ENCODE peak calls at places on chromosomes 13 and 19, in five cellular contexts. One of them, this sample, is unnamed.

GRCh38 chr19:10929402-10929794 is 787 bp downstream of the TIMM29 start:
- DNase-seq in stimulated activated CD4-positive, alpha-beta T cell treated with anti-CD3 and anti-CD28 coated beads, Interleukin-4, amount 100 ng/mL, for 24 hours: no peak
- DNase-seq in astrocyte of the hippocampus: no peak
- DNase-seq in activated T-helper 9 cell treated with anti-CD3 and anti-CD28 coated beads, Interleukin-2, amount 50 U/mL, for 16 hours: no peak
- DNase-seq in activated CD4-positive, alpha-beta T cell treated with anti-CD3 and anti-CD28 coated beads, Interleukin-2, amount 50 U/mL, for 24 hours: no peak
- DNase-seq in this sample: no peak

GRCh38 chr13:99258210-99258860 is at the start of gene GPR18:
- DNase-seq in stimulated activated CD4-positive, alpha-beta T cell treated with anti-CD3 and anti-CD28 coated beads, Interleukin-4, amount 100 ng/mL, for 24 hours: peak
- DNase-seq in astrocyte of the hippocampus: no peak
- DNase-seq in activated T-helper 9 cell treated with anti-CD3 and anti-CD28 coated beads, Interleukin-2, amount 50 U/mL, for 16 hours: no peak
- DNase-seq in activated CD4-positive, alpha-beta T cell treated with anti-CD3 and anti-CD28 coated beads, Interleukin-2, amount 50 U/mL, for 24 hours: no peak
- DNase-seq in this sample: peak

GRCh38 chr13:106133025-106133424 is 402.4 kb downstream of the EFNB2 start:
- DNase-seq in stimulated activated CD4-positive, alpha-beta T cell treated with anti-CD3 and anti-CD28 coated beads, Interleukin-4, amount 100 ng/mL, for 24 hours: no peak
- DNase-seq in astrocyte of the hippocampus: peak
- DNase-seq in activated T-helper 9 cell treated with anti-CD3 and anti-CD28 coated beads, Interleukin-2, amount 50 U/mL, for 16 hours: no peak
- DNase-seq in activated CD4-positive, alpha-beta T cell treated with anti-CD3 and anti-CD28 coated beads, Interleukin-2, amount 50 U/mL, for 24 hours: no peak
- DNase-seq in this sample: no peak

GRCh38 chr13:46633416-46633815 is 80.4 kb downstream of the LRCH1 start:
- DNase-seq in stimulated activated CD4-positive, alpha-beta T cell treated with anti-CD3 and anti-CD28 coated beads, Interleukin-4, amount 100 ng/mL, for 24 hours: no peak
- DNase-seq in astrocyte of the hippocampus: peak
- DNase-seq in activated T-helper 9 cell treated with anti-CD3 and anti-CD28 coated beads, Interleukin-2, amount 50 U/mL, for 16 hours: no peak
- DNase-seq in activated CD4-positive, alpha-beta T cell treated with anti-CD3 and anti-CD28 coated beads, Interleukin-2, amount 50 U/mL, for 24 hours: no peak
- DNase-seq in this sample: no peak

GRCh38 chr19:39509233-39509632 is 5.7 kb upstream of the SELENOV start:
- DNase-seq in stimulated activated CD4-positive, alpha-beta T cell treated with anti-CD3 and anti-CD28 coated beads, Interleukin-4, amount 100 ng/mL, for 24 hours: no peak
- DNase-seq in astrocyte of the hippocampus: no peak
- DNase-seq in activated T-helper 9 cell treated with anti-CD3 and anti-CD28 coated beads, Interleukin-2, amount 50 U/mL, for 16 hours: no peak
- DNase-seq in activated CD4-positive, alpha-beta T cell treated with anti-CD3 and anti-CD28 coated beads, Interleukin-2, amount 50 U/mL, for 24 hours: no peak
- DNase-seq in this sample: no peak

GRCh38 chr19:57664269-57665127 is 4.2 kb upstream of the ZSCAN4 start:
- DNase-seq in stimulated activated CD4-positive, alpha-beta T cell treated with anti-CD3 and anti-CD28 coated beads, Interleukin-4, amount 100 ng/mL, for 24 hours: no peak
- DNase-seq in astrocyte of the hippocampus: peak
- DNase-seq in activated T-helper 9 cell treated with anti-CD3 and anti-CD28 coated beads, Interleukin-2, amount 50 U/mL, for 16 hours: no peak
- DNase-seq in activated CD4-positive, alpha-beta T cell treated with anti-CD3 and anti-CD28 coated beads, Interleukin-2, amount 50 U/mL, for 24 hours: no peak
- DNase-seq in this sample: peak

GRCh38 chr13:49540552-49540951 is 44.8 kb downstream of the PHF11 start:
- DNase-seq in stimulated activated CD4-positive, alpha-beta T cell treated with anti-CD3 and anti-CD28 coated beads, Interleukin-4, amount 100 ng/mL, for 24 hours: no peak
- DNase-seq in astrocyte of the hippocampus: peak
- DNase-seq in activated T-helper 9 cell treated with anti-CD3 and anti-CD28 coated beads, Interleukin-2, amount 50 U/mL, for 16 hours: no peak
- DNase-seq in activated CD4-positive, alpha-beta T cell treated with anti-CD3 and anti-CD28 coated beads, Interleukin-2, amount 50 U/mL, for 24 hours: no peak
- DNase-seq in this sample: no peak

GRCh38 chr13:113898391-113898790 is 34.5 kb upstream of the GAS6 start:
- DNase-seq in stimulated activated CD4-positive, alpha-beta T cell treated with anti-CD3 and anti-CD28 coated beads, Interleukin-4, amount 100 ng/mL, for 24 hours: no peak
- DNase-seq in astrocyte of the hippocampus: no peak
- DNase-seq in activated T-helper 9 cell treated with anti-CD3 and anti-CD28 coated beads, Interleukin-2, amount 50 U/mL, for 16 hours: no peak
- DNase-seq in activated CD4-positive, alpha-beta T cell treated with anti-CD3 and anti-CD28 coated beads, Interleukin-2, amount 50 U/mL, for 24 hours: no peak
- DNase-seq in this sample: no peak

GRCh38 chr13:29587645-29588044 is 7.8 kb downstream of the SLC7A1 start:
- DNase-seq in stimulated activated CD4-positive, alpha-beta T cell treated with anti-CD3 and anti-CD28 coated beads, Interleukin-4, amount 100 ng/mL, for 24 hours: no peak
- DNase-seq in astrocyte of the hippocampus: no peak
- DNase-seq in activated T-helper 9 cell treated with anti-CD3 and anti-CD28 coated beads, Interleukin-2, amount 50 U/mL, for 16 hours: no peak
- DNase-seq in activated CD4-positive, alpha-beta T cell treated with anti-CD3 and anti-CD28 coated beads, Interleukin-2, amount 50 U/mL, for 24 hours: no peak
- DNase-seq in this sample: no peak

GRCh38 chr13:69970521-69970920 is 137.1 kb upstream of the ATXN8OS start:
- DNase-seq in stimulated activated CD4-positive, alpha-beta T cell treated with anti-CD3 and anti-CD28 coated beads, Interleukin-4, amount 100 ng/mL, for 24 hours: no peak
- DNase-seq in astrocyte of the hippocampus: peak
- DNase-seq in activated T-helper 9 cell treated with anti-CD3 and anti-CD28 coated beads, Interleukin-2, amount 50 U/mL, for 16 hours: no peak
- DNase-seq in activated CD4-positive, alpha-beta T cell treated with anti-CD3 and anti-CD28 coated beads, Interleukin-2, amount 50 U/mL, for 24 hours: no peak
- DNase-seq in this sample: no peak

GRCh38 chr19:33231511-33231910 is 5.9 kb upstream of the SLC7A10 start:
- DNase-seq in stimulated activated CD4-positive, alpha-beta T cell treated with anti-CD3 and anti-CD28 coated beads, Interleukin-4, amount 100 ng/mL, for 24 hours: no peak
- DNase-seq in astrocyte of the hippocampus: no peak
- DNase-seq in activated T-helper 9 cell treated with anti-CD3 and anti-CD28 coated beads, Interleukin-2, amount 50 U/mL, for 16 hours: no peak
- DNase-seq in activated CD4-positive, alpha-beta T cell treated with anti-CD3 and anti-CD28 coated beads, Interleukin-2, amount 50 U/mL, for 24 hours: no peak
- DNase-seq in this sample: no peak

GRCh38 chr13:73803997-73804396 is 330.2 kb downstream of the KLF12 start:
- DNase-seq in stimulated activated CD4-positive, alpha-beta T cell treated with anti-CD3 and anti-CD28 coated beads, Interleukin-4, amount 100 ng/mL, for 24 hours: no peak
- DNase-seq in astrocyte of the hippocampus: peak
- DNase-seq in activated T-helper 9 cell treated with anti-CD3 and anti-CD28 coated beads, Interleukin-2, amount 50 U/mL, for 16 hours: no peak
- DNase-seq in activated CD4-positive, alpha-beta T cell treated with anti-CD3 and anti-CD28 coated beads, Interleukin-2, amount 50 U/mL, for 24 hours: no peak
- DNase-seq in this sample: no peak

GRCh38 chr19:52943134-52943883 is 19.4 kb downstream of the ZNF816 start:
- DNase-seq in stimulated activated CD4-positive, alpha-beta T cell treated with anti-CD3 and anti-CD28 coated beads, Interleukin-4, amount 100 ng/mL, for 24 hours: no peak
- DNase-seq in astrocyte of the hippocampus: no peak
- DNase-seq in activated T-helper 9 cell treated with anti-CD3 and anti-CD28 coated beads, Interleukin-2, amount 50 U/mL, for 16 hours: no peak
- DNase-seq in activated CD4-positive, alpha-beta T cell treated with anti-CD3 and anti-CD28 coated beads, Interleukin-2, amount 50 U/mL, for 24 hours: no peak
- DNase-seq in this sample: no peak

GRCh38 chr13:93977986-93978385 is 501.5 kb downstream of the DCT start:
- DNase-seq in stimulated activated CD4-positive, alpha-beta T cell treated with anti-CD3 and anti-CD28 coated beads, Interleukin-4, amount 100 ng/mL, for 24 hours: no peak
- DNase-seq in astrocyte of the hippocampus: peak
- DNase-seq in activated T-helper 9 cell treated with anti-CD3 and anti-CD28 coated beads, Interleukin-2, amount 50 U/mL, for 16 hours: no peak
- DNase-seq in activated CD4-positive, alpha-beta T cell treated with anti-CD3 and anti-CD28 coated beads, Interleukin-2, amount 50 U/mL, for 24 hours: no peak
- DNase-seq in this sample: no peak

GRCh38 chr13:43113603-43114002 is 90.2 kb downstream of the DNAJC15 start:
- DNase-seq in stimulated activated CD4-positive, alpha-beta T cell treated with anti-CD3 and anti-CD28 coated beads, Interleukin-4, amount 100 ng/mL, for 24 hours: no peak
- DNase-seq in astrocyte of the hippocampus: peak
- DNase-seq in activated T-helper 9 cell treated with anti-CD3 and anti-CD28 coated beads, Interleukin-2, amount 50 U/mL, for 16 hours: no peak
- DNase-seq in activated CD4-positive, alpha-beta T cell treated with anti-CD3 and anti-CD28 coated beads, Interleukin-2, amount 50 U/mL, for 24 hours: no peak
- DNase-seq in this sample: no peak

GRCh38 chr13:98216135-98216565 is 39.1 kb upstream of the RNF113B start:
- DNase-seq in stimulated activated CD4-positive, alpha-beta T cell treated with anti-CD3 and anti-CD28 coated beads, Interleukin-4, amount 100 ng/mL, for 24 hours: no peak
- DNase-seq in astrocyte of the hippocampus: peak
- DNase-seq in activated T-helper 9 cell treated with anti-CD3 and anti-CD28 coated beads, Interleukin-2, amount 50 U/mL, for 16 hours: no peak
- DNase-seq in activated CD4-positive, alpha-beta T cell treated with anti-CD3 and anti-CD28 coated beads, Interleukin-2, amount 50 U/mL, for 24 hours: no peak
- DNase-seq in this sample: no peak

GRCh38 chr13:114128624-114129522 is 3.5 kb downstream of the RASA3 start:
- DNase-seq in stimulated activated CD4-positive, alpha-beta T cell treated with anti-CD3 and anti-CD28 coated beads, Interleukin-4, amount 100 ng/mL, for 24 hours: peak
- DNase-seq in astrocyte of the hippocampus: peak
- DNase-seq in activated T-helper 9 cell treated with anti-CD3 and anti-CD28 coated beads, Interleukin-2, amount 50 U/mL, for 16 hours: peak
- DNase-seq in activated CD4-positive, alpha-beta T cell treated with anti-CD3 and anti-CD28 coated beads, Interleukin-2, amount 50 U/mL, for 24 hours: peak
- DNase-seq in this sample: peak

GRCh38 chr19:44876930-44877530 is 14.0 kb upstream of the TOMM40 start:
- DNase-seq in stimulated activated CD4-positive, alpha-beta T cell treated with anti-CD3 and anti-CD28 coated beads, Interleukin-4, amount 100 ng/mL, for 24 hours: no peak
- DNase-seq in astrocyte of the hippocampus: peak
- DNase-seq in activated T-helper 9 cell treated with anti-CD3 and anti-CD28 coated beads, Interleukin-2, amount 50 U/mL, for 16 hours: no peak
- DNase-seq in activated CD4-positive, alpha-beta T cell treated with anti-CD3 and anti-CD28 coated beads, Interleukin-2, amount 50 U/mL, for 24 hours: no peak
- DNase-seq in this sample: no peak

GRCh38 chr13:33007950-33008349 is 8.3 kb upstream of the KL start:
- DNase-seq in stimulated activated CD4-positive, alpha-beta T cell treated with anti-CD3 and anti-CD28 coated beads, Interleukin-4, amount 100 ng/mL, for 24 hours: no peak
- DNase-seq in astrocyte of the hippocampus: no peak
- DNase-seq in activated T-helper 9 cell treated with anti-CD3 and anti-CD28 coated beads, Interleukin-2, amount 50 U/mL, for 16 hours: no peak
- DNase-seq in activated CD4-positive, alpha-beta T cell treated with anti-CD3 and anti-CD28 coated beads, Interleukin-2, amount 50 U/mL, for 24 hours: no peak
- DNase-seq in this sample: no peak

GRCh38 chr19:54164369-54165068 is 5.0 kb upstream of the LENG1 start:
- DNase-seq in stimulated activated CD4-positive, alpha-beta T cell treated with anti-CD3 and anti-CD28 coated beads, Interleukin-4, amount 100 ng/mL, for 24 hours: peak
- DNase-seq in astrocyte of the hippocampus: peak
- DNase-seq in activated T-helper 9 cell treated with anti-CD3 and anti-CD28 coated beads, Interleukin-2, amount 50 U/mL, for 16 hours: peak
- DNase-seq in activated CD4-positive, alpha-beta T cell treated with anti-CD3 and anti-CD28 coated beads, Interleukin-2, amount 50 U/mL, for 24 hours: no peak
- DNase-seq in this sample: no peak

GRCh38 chr13:70249332-70250064 is 141.2 kb upstream of the KLHL1 start:
- DNase-seq in stimulated activated CD4-positive, alpha-beta T cell treated with anti-CD3 and anti-CD28 coated beads, Interleukin-4, amount 100 ng/mL, for 24 hours: no peak
- DNase-seq in astrocyte of the hippocampus: peak
- DNase-seq in activated T-helper 9 cell treated with anti-CD3 and anti-CD28 coated beads, Interleukin-2, amount 50 U/mL, for 16 hours: no peak
- DNase-seq in activated CD4-positive, alpha-beta T cell treated with anti-CD3 and anti-CD28 coated beads, Interleukin-2, amount 50 U/mL, for 24 hours: no peak
- DNase-seq in this sample: no peak

GRCh38 chr19:9672893-9673292 is 2.0 kb downstream of the ZNF562 start:
- DNase-seq in stimulated activated CD4-positive, alpha-beta T cell treated with anti-CD3 and anti-CD28 coated beads, Interleukin-4, amount 100 ng/mL, for 24 hours: no peak
- DNase-seq in astrocyte of the hippocampus: no peak
- DNase-seq in activated T-helper 9 cell treated with anti-CD3 and anti-CD28 coated beads, Interleukin-2, amount 50 U/mL, for 16 hours: no peak
- DNase-seq in activated CD4-positive, alpha-beta T cell treated with anti-CD3 and anti-CD28 coated beads, Interleukin-2, amount 50 U/mL, for 24 hours: no peak
- DNase-seq in this sample: no peak

GRCh38 chr19:18878058-18878797 is 17.7 kb downstream of the CERS1 start:
- DNase-seq in stimulated activated CD4-positive, alpha-beta T cell treated with anti-CD3 and anti-CD28 coated beads, Interleukin-4, amount 100 ng/mL, for 24 hours: no peak
- DNase-seq in astrocyte of the hippocampus: no peak
- DNase-seq in activated T-helper 9 cell treated with anti-CD3 and anti-CD28 coated beads, Interleukin-2, amount 50 U/mL, for 16 hours: no peak
- DNase-seq in activated CD4-positive, alpha-beta T cell treated with anti-CD3 and anti-CD28 coated beads, Interleukin-2, amount 50 U/mL, for 24 hours: no peak
- DNase-seq in this sample: no peak

GRCh38 chr13:46812398-46812797 is 15.4 kb upstream of the ESD start:
- DNase-seq in stimulated activated CD4-positive, alpha-beta T cell treated with anti-CD3 and anti-CD28 coated beads, Interleukin-4, amount 100 ng/mL, for 24 hours: no peak
- DNase-seq in astrocyte of the hippocampus: no peak
- DNase-seq in activated T-helper 9 cell treated with anti-CD3 and anti-CD28 coated beads, Interleukin-2, amount 50 U/mL, for 16 hours: no peak
- DNase-seq in activated CD4-positive, alpha-beta T cell treated with anti-CD3 and anti-CD28 coated beads, Interleukin-2, amount 50 U/mL, for 24 hours: no peak
- DNase-seq in this sample: no peak

GRCh38 chr13:32261567-32261966 is 53.6 kb downstream of the ZAR1L start:
- DNase-seq in stimulated activated CD4-positive, alpha-beta T cell treated with anti-CD3 and anti-CD28 coated beads, Interleukin-4, amount 100 ng/mL, for 24 hours: no peak
- DNase-seq in astrocyte of the hippocampus: peak
- DNase-seq in activated T-helper 9 cell treated with anti-CD3 and anti-CD28 coated beads, Interleukin-2, amount 50 U/mL, for 16 hours: no peak
- DNase-seq in activated CD4-positive, alpha-beta T cell treated with anti-CD3 and anti-CD28 coated beads, Interleukin-2, amount 50 U/mL, for 24 hours: no peak
- DNase-seq in this sample: no peak

GRCh38 chr19:8302734-8303133 is 5.4 kb downstream of the CD320 start:
- DNase-seq in stimulated activated CD4-positive, alpha-beta T cell treated with anti-CD3 and anti-CD28 coated beads, Interleukin-4, amount 100 ng/mL, for 24 hours: peak
- DNase-seq in astrocyte of the hippocampus: no peak
- DNase-seq in activated T-helper 9 cell treated with anti-CD3 and anti-CD28 coated beads, Interleukin-2, amount 50 U/mL, for 16 hours: no peak
- DNase-seq in activated CD4-positive, alpha-beta T cell treated with anti-CD3 and anti-CD28 coated beads, Interleukin-2, amount 50 U/mL, for 24 hours: no peak
- DNase-seq in this sample: no peak

GRCh38 chr19:35168261-35168660 is 13.7 kb downstream of the FXYD5 start:
- DNase-seq in stimulated activated CD4-positive, alpha-beta T cell treated with anti-CD3 and anti-CD28 coated beads, Interleukin-4, amount 100 ng/mL, for 24 hours: no peak
- DNase-seq in astrocyte of the hippocampus: no peak
- DNase-seq in activated T-helper 9 cell treated with anti-CD3 and anti-CD28 coated beads, Interleukin-2, amount 50 U/mL, for 16 hours: no peak
- DNase-seq in activated CD4-positive, alpha-beta T cell treated with anti-CD3 and anti-CD28 coated beads, Interleukin-2, amount 50 U/mL, for 24 hours: no peak
- DNase-seq in this sample: no peak

GRCh38 chr13:113946409-113947181 is 27.3 kb downstream of the C13orf46 start:
- DNase-seq in stimulated activated CD4-positive, alpha-beta T cell treated with anti-CD3 and anti-CD28 coated beads, Interleukin-4, amount 100 ng/mL, for 24 hours: no peak
- DNase-seq in astrocyte of the hippocampus: no peak
- DNase-seq in activated T-helper 9 cell treated with anti-CD3 and anti-CD28 coated beads, Interleukin-2, amount 50 U/mL, for 16 hours: no peak
- DNase-seq in activated CD4-positive, alpha-beta T cell treated with anti-CD3 and anti-CD28 coated beads, Interleukin-2, amount 50 U/mL, for 24 hours: no peak
- DNase-seq in this sample: no peak

GRCh38 chr13:45678282-45678681 is 23.8 kb upstream of the CBY2 start:
- DNase-seq in stimulated activated CD4-positive, alpha-beta T cell treated with anti-CD3 and anti-CD28 coated beads, Interleukin-4, amount 100 ng/mL, for 24 hours: no peak
- DNase-seq in astrocyte of the hippocampus: no peak
- DNase-seq in activated T-helper 9 cell treated with anti-CD3 and anti-CD28 coated beads, Interleukin-2, amount 50 U/mL, for 16 hours: no peak
- DNase-seq in activated CD4-positive, alpha-beta T cell treated with anti-CD3 and anti-CD28 coated beads, Interleukin-2, amount 50 U/mL, for 24 hours: no peak
- DNase-seq in this sample: no peak